ENCODE peak calls at places on chromosomes 1 and 21, in four cellular contexts. S, Y, L and U are unnamed samples.

GRCh38 chr1:110346690-110347089 is 7.5 kb downstream of the RBM15 start:
- DNase-seq in S (no peak), Y (peak), L (no peak), U (no peak)

GRCh38 chr1:64584479-64584878 is 114.5 kb downstream of the CACHD1 start:
- DNase-seq in Y (no peak), S (no peak), L (no peak), U (no peak)

GRCh38 chr1:156643266-156644092 is 1.6 kb downstream of the BCAN start:
- DNase-seq in S (peak), L (no peak), Y (no peak), U (no peak)

GRCh38 chr1:204507317-204508105 is 8.7 kb upstream of the MDM4 start:
- DNase-seq in L (peak), S (peak), Y (peak), U (peak)

GRCh38 chr1:5522605-5523145 is 469.6 kb downstream of the NPHP4 start:
- DNase-seq in L (no peak), S (no peak), Y (no peak), U (no peak)

GRCh38 chr21:42556960-42557359 is 43.3 kb downstream of the SLC37A1 start:
- DNase-seq in L (no peak), S (no peak), Y (no peak), U (no peak)

GRCh38 chr1:79554620-79555160 is 548.2 kb upstream of the ADGRL4 start:
- DNase-seq in L (no peak), Y (no peak), S (no peak), U (peak)

GRCh38 chr1:208058212-208059155 is 147.6 kb upstream of the CD34 start:
- DNase-seq in S (no peak), Y (no peak), L (no peak), U (no peak)

GRCh38 chr21:35974801-35975200 is 85.5 kb downstream of the SETD4 start:
- DNase-seq in Y (no peak), L (no peak), S (no peak), U (peak)

GRCh38 chr21:41399401-41399800 is 26.6 kb upstream of the MX1 start:
- DNase-seq in S (no peak), Y (peak), L (no peak), U (no peak)

GRCh38 chr1:68384872-68385390 is 64.8 kb downstream of the RPE65 start:
- DNase-seq in S (no peak), Y (no peak), L (no peak), U (peak)

GRCh38 chr1:39088658-39089057 is 62.5 kb downstream of the NDUFS5 start:
- DNase-seq in L (no peak), Y (no peak), S (no peak), U (no peak)

GRCh38 chr1:14924012-14924452 is 229.5 kb upstream of the TMEM51 start:
- DNase-seq in L (no peak), Y (peak), S (no peak), U (peak)

GRCh38 chr1:111272081-111272480 is 18.6 kb upstream of the CHIA start:
- DNase-seq in S (no peak), L (no peak), Y (no peak), U (no peak)

GRCh38 chr1:54864460-54865208 is 22.4 kb downstream of the DHCR24 start:
- DNase-seq in Y (no peak), L (no peak), S (no peak), U (no peak)

GRCh38 chr1:19080715-19081114 is 124.2 kb upstream of the IFFO2 start:
- DNase-seq in S (no peak), L (no peak), Y (no peak), U (peak)

GRCh38 chr21:17461582-17461981 is 51.3 kb upstream of the CXADR start:
- DNase-seq in S (no peak), Y (no peak), L (no peak), U (peak)

DNA sequence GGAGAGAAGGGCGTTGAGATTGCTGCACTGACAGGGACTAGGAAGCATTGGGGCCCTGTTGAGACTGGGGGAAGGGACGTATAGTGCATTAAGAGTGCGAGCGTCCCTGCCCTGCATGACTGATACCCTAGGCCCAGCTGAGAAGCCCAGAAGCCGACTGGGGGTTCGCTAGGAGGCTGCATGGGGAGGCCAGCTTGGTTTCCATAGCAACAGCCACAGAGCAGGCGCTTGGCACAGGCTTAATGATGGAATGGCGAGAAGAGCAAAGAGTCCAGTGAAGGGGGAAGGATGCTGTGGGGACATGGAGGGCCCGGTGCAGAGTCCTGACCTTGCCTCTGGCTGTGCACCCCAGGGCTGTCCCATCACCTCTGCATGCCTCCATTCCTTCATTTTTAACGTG is 15.0 kb upstream of the KIF21B start:
- DNase-seq in Y (no peak), S (no peak), L (no peak), U (no peak)
- H3K56ac ChIP-seq in Y (no peak), S (no peak), L (no peak), U (no peak)

DNA sequence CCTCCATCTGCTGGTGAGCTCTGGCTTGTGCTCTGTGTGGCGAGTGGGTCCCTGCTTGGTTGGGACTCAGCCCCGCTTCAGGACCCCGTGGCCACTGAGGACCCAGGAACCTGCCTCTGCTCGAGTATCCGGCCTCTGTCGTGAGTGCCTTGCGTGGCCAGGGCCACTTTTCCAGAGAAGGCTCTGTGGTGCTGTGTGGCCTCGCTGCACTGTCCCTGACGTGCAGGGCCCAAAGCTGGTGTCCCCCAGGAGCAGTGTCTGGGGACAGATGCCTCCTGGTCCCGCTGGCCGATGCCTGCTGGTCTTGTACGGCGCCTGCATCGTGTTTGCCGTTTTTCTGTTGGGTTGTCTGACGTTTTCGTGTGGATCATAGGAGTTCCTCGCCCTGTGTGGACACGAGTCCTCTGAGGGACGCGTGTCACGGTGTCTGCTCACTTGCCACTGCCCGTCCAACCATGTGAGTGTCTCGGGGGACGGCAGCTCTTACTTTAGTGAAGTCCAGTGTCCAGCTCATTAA is 7.3 kb downstream of the MIB2 start:
- DNase-seq in L (no peak), Y (no peak), S (no peak), U (no peak)
- H3K56ac ChIP-seq in L (no peak), Y (no peak), S (no peak), U (no peak)

GRCh38 chr1:241240084-241240483 is 116.9 kb downstream of the RGS7 start:
- DNase-seq in L (no peak), S (no peak), Y (no peak), U (no peak)

GRCh38 chr1:241235236-241235897 is 121.6 kb downstream of the RGS7 start:
- DNase-seq in S (peak), L (no peak), Y (no peak), U (no peak)

GRCh38 chr1:241237873-241238272 is 119.1 kb downstream of the RGS7 start:
- DNase-seq in S (peak), L (no peak), Y (no peak), U (no peak)
- H3K56ac ChIP-seq in S (no peak), L (no peak), Y (no peak), U (no peak)

DNA sequence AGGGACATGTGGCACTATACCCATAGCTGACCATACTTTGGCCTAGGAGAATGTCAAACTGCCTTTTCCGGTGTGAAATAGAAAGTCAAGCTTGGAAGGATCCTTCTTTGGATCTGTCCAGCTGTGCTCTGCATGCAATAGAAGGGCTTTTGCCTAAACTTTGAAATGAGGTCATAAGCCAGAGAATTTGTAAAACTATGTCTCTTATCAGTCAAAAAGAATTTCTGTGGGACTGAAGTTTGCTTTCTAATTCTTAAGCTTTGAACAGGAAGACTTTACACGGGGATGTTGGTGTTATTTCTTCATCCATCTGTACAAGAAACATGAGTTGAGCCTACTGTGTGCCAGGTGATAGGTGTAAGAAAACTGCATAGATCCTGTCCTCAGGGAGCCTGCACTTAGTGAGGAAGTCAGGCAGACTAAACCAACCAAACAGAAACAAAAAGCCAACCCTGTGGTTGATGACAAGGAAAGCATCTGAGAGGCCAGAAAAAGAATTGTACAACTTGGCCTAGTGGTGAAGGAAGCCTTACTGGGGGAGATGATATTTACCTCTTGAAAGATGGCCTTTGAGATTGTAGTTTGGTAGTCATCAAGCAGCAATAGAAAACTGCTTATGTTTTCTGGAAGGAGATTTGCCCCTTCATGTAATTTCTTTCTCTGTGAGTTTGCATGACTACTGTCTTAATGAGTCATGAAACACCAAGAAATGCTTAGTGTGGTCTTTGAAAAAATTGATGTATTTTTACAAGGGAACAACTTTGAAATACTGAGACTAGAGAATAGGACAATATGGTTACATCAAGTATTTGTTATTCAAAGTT is 24.8 kb downstream of the TGFB2 start:
- DNase-seq in L (no peak), Y (no peak), S (no peak), U (peak)
- H3K56ac ChIP-seq in L (no peak), Y (no peak), S (no peak), U (peak)

DNA sequence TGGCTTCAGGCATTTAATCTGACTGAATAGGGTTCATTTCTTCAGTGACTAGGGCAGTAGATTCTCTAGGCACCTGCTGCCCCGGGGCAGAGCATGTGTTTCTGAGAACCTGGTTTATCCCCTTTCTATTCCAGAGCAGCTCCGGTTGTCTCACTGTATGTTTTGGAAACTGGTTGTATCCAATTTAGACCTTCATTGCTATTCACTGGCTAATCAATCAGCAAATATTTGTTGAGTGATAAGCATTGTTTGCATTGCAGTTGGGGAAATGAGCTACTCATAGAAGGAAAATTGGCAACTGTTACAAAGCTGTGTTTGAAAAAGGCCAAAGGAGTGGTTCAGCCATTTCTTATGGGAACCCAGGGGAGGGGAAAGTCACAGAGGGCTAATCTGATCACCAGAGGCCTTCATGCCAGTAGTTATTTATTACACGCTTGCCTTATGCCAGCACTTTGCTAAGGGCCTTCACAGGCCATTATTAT is 2.9 kb downstream of the QSOX1 start:
- DNase-seq in L (no peak), Y (no peak), S (no peak), U (no peak)
- H3K56ac ChIP-seq in L (no peak), Y (no peak), S (no peak), U (no peak)

GRCh38 chr21:45416619-45417018 is 11.7 kb downstream of the COL18A1 start:
- DNase-seq in Y (peak), S (peak), L (no peak), U (no peak)
- H3K56ac ChIP-seq in Y (no peak), S (no peak), L (no peak), U (no peak)

DNA sequence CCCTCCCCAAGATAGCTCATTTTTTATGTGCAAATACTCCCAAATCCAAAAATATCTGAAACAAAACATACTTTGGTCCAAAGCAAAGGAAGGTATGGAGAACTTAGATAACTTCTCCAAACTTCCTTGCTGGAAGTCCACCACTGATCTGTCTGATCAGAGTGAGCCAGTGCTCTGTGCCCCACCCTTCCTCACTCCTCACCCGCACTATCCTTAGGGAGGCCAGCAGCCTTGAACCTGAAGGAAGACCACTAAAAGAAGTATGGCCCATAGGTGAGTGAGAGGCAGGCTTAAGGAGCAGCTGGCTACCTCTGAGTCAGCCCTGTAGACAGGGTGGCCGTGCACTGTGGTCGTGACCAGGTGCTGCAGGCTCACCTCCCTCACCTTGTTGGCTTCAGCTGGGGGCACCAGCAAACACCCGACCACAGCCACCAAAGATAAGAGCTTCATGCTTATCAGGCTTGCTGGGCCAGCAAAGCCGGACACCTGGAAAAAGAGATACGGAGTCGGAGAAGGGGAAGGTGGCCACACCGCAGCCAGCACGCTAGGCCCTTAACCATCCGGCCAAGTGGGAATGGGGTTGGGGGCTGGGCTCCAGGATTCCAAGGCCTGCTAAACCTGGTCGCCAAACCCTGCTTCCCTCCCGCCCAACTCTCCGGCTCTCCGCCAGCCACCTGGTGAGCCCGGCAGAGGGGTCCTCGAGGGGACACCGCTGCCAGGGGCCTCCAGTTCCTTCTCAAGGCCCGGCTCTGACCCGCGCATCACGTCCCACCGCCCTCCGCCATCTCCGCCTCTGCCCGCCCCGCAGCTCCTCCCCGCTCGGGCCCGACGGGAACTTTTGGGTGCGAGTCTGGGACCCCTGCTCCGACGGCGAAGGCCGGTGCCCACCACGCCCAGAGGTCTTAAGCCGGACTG is 543 bp downstream of the TMEM9 start:
- DNase-seq in Y (no peak), L (no peak), S (peak), U (peak)
- H3K56ac ChIP-seq in Y (no peak), L (peak), S (peak), U (peak)